ENCODE peak calls at places on chromosomes 13 and 19, in seven cellular contexts. One of them, this sample, is unnamed. For H3K36me3 and H3K27me3, the result is how much of the 10 kb centered on the place peaks cover.

GRCh38 chr19:24071078-24071477 is 15.9 kb upstream of the ZNF254 start:
- DNase-seq in astrocyte: no peak
- DNase-seq in naive thymus-derived CD4-positive, alpha-beta T cell: no peak
- DNase-seq in hepatocyte: no peak
- DNase-seq in left lung: no peak
- DNase-seq in breast epithelium: no peak
- DNase-seq in aorta: no peak
- DNase-seq in this sample: no peak

GRCh38 chr19:7789447-7789846 is 26.4 kb downstream of the CLEC4M start:
- DNase-seq in astrocyte: no peak
- DNase-seq in naive thymus-derived CD4-positive, alpha-beta T cell: peak
- DNase-seq in hepatocyte: no peak
- DNase-seq in left lung: no peak
- DNase-seq in breast epithelium: no peak
- DNase-seq in aorta: no peak
- DNase-seq in this sample: peak

GRCh38 chr19:57135797-57136196 is 9.2 kb downstream of the ZIM3 start:
- DNase-seq in astrocyte: no peak
- DNase-seq in naive thymus-derived CD4-positive, alpha-beta T cell: no peak
- DNase-seq in hepatocyte: no peak
- DNase-seq in left lung: no peak
- DNase-seq in breast epithelium: no peak
- DNase-seq in aorta: no peak
- DNase-seq in this sample: no peak

GRCh38 chr13:68026077-68026476 is 795.9 kb upstream of the PCDH9 start:
- DNase-seq in astrocyte: no peak
- DNase-seq in naive thymus-derived CD4-positive, alpha-beta T cell: no peak
- DNase-seq in hepatocyte: no peak
- DNase-seq in left lung: no peak
- DNase-seq in breast epithelium: no peak
- DNase-seq in aorta: no peak
- DNase-seq in this sample: no peak

GRCh38 chr19:35266149-35266903 is 2.4 kb upstream of the USF2 start:
- DNase-seq in astrocyte: no peak
- DNase-seq in naive thymus-derived CD4-positive, alpha-beta T cell: no peak
- DNase-seq in hepatocyte: no peak
- DNase-seq in left lung: peak
- DNase-seq in breast epithelium: no peak
- DNase-seq in aorta: peak
- DNase-seq in this sample: no peak

GRCh38 chr13:49042476-49042875 is 66.8 kb downstream of the FNDC3A start:
- DNase-seq in astrocyte: peak
- DNase-seq in naive thymus-derived CD4-positive, alpha-beta T cell: no peak
- DNase-seq in hepatocyte: no peak
- DNase-seq in left lung: no peak
- DNase-seq in breast epithelium: no peak
- DNase-seq in aorta: no peak
- DNase-seq in this sample: no peak

GRCh38 chr13:73064991-73065390 is 6.2 kb downstream of the KLF5 start:
- DNase-seq in astrocyte: no peak
- DNase-seq in naive thymus-derived CD4-positive, alpha-beta T cell: no peak
- DNase-seq in hepatocyte: no peak
- DNase-seq in left lung: no peak
- DNase-seq in breast epithelium: no peak
- DNase-seq in aorta: no peak
- DNase-seq in this sample: no peak

GRCh38 chr13:44921478-44921877 is 67.8 kb downstream of the NUFIP1 start:
- DNase-seq in astrocyte: no peak
- DNase-seq in naive thymus-derived CD4-positive, alpha-beta T cell: no peak
- DNase-seq in hepatocyte: no peak
- DNase-seq in left lung: no peak
- DNase-seq in breast epithelium: no peak
- DNase-seq in aorta: no peak
- DNase-seq in this sample: no peak

GRCh38 chr19:15875075-15875474 is 22.8 kb downstream of the CYP4F2 start:
- DNase-seq in astrocyte: no peak
- DNase-seq in naive thymus-derived CD4-positive, alpha-beta T cell: no peak
- DNase-seq in hepatocyte: no peak
- DNase-seq in left lung: no peak
- DNase-seq in breast epithelium: no peak
- DNase-seq in aorta: no peak
- DNase-seq in this sample: no peak

GRCh38 chr19:15316498-15316897 is 15.8 kb downstream of the BRD4 start:
- DNase-seq in astrocyte: peak
- DNase-seq in naive thymus-derived CD4-positive, alpha-beta T cell: no peak
- DNase-seq in hepatocyte: no peak
- DNase-seq in left lung: no peak
- DNase-seq in breast epithelium: no peak
- DNase-seq in aorta: no peak
- DNase-seq in this sample: no peak

GRCh38 chr19:18141031-18141430 is 11.9 kb upstream of the PIK3R2 start:
- DNase-seq in astrocyte: no peak
- DNase-seq in naive thymus-derived CD4-positive, alpha-beta T cell: no peak
- DNase-seq in hepatocyte: no peak
- DNase-seq in left lung: no peak
- DNase-seq in breast epithelium: no peak
- DNase-seq in aorta: no peak
- DNase-seq in this sample: no peak

GRCh38 chr13:38429916-38430315 is 80.3 kb downstream of the UFM1 start:
- DNase-seq in astrocyte: no peak
- DNase-seq in naive thymus-derived CD4-positive, alpha-beta T cell: no peak
- DNase-seq in hepatocyte: no peak
- DNase-seq in left lung: no peak
- DNase-seq in breast epithelium: no peak
- DNase-seq in aorta: no peak
- DNase-seq in this sample: no peak

GRCh38 chr19:18717601-18718000 is 34.1 kb downstream of the CRTC1 start:
- DNase-seq in astrocyte: no peak
- DNase-seq in naive thymus-derived CD4-positive, alpha-beta T cell: no peak
- DNase-seq in hepatocyte: no peak
- DNase-seq in left lung: no peak
- DNase-seq in breast epithelium: no peak
- DNase-seq in aorta: no peak
- DNase-seq in this sample: no peak

GRCh38 chr13:113916330-113916815 is 52.5 kb upstream of the GAS6 start:
- DNase-seq in astrocyte: no peak
- DNase-seq in naive thymus-derived CD4-positive, alpha-beta T cell: no peak
- DNase-seq in hepatocyte: no peak
- DNase-seq in left lung: no peak
- DNase-seq in breast epithelium: peak
- DNase-seq in aorta: no peak
- DNase-seq in this sample: no peak

GRCh38 chr13:85528578-85529215 is 270.5 kb downstream of the SLITRK6 start:
- DNase-seq in astrocyte: peak
- DNase-seq in naive thymus-derived CD4-positive, alpha-beta T cell: no peak
- DNase-seq in hepatocyte: no peak
- DNase-seq in left lung: no peak
- DNase-seq in breast epithelium: no peak
- DNase-seq in aorta: no peak
- DNase-seq in this sample: no peak

GRCh38 chr19:48595171-48595570 is 11.4 kb upstream of the SPACA4 start:
- DNase-seq in astrocyte: no peak
- DNase-seq in naive thymus-derived CD4-positive, alpha-beta T cell: no peak
- DNase-seq in hepatocyte: no peak
- DNase-seq in left lung: no peak
- DNase-seq in breast epithelium: no peak
- DNase-seq in aorta: no peak
- DNase-seq in this sample: no peak

GRCh38 chr13:114235697-114236096 is 1.0 kb downstream of the CDC16 start:
- DNase-seq in astrocyte: no peak
- DNase-seq in naive thymus-derived CD4-positive, alpha-beta T cell: no peak
- DNase-seq in hepatocyte: no peak
- DNase-seq in left lung: no peak
- DNase-seq in breast epithelium: no peak
- DNase-seq in aorta: no peak
- DNase-seq in this sample: no peak

GRCh38 chr19:46944123-46944718 is 75.4 kb upstream of the NPAS1 start:
- DNase-seq in astrocyte: no peak
- DNase-seq in naive thymus-derived CD4-positive, alpha-beta T cell: no peak
- DNase-seq in hepatocyte: no peak
- DNase-seq in left lung: no peak
- DNase-seq in breast epithelium: no peak
- DNase-seq in aorta: no peak
- DNase-seq in this sample: no peak

GRCh38 chr13:30664689-30665088 is 47.0 kb downstream of the USPL1 start:
- DNase-seq in astrocyte: no peak
- DNase-seq in naive thymus-derived CD4-positive, alpha-beta T cell: no peak
- DNase-seq in hepatocyte: no peak
- DNase-seq in left lung: no peak
- DNase-seq in breast epithelium: no peak
- DNase-seq in aorta: no peak
- DNase-seq in this sample: no peak

GRCh38 chr13:94139393-94139995 is 340.0 kb downstream of the DCT start:
- DNase-seq in astrocyte: peak
- DNase-seq in naive thymus-derived CD4-positive, alpha-beta T cell: no peak
- DNase-seq in hepatocyte: no peak
- DNase-seq in left lung: no peak
- DNase-seq in breast epithelium: no peak
- DNase-seq in aorta: no peak
- DNase-seq in this sample: no peak

GRCh38 chr19:46861691-46862503 is 1.1 kb downstream of the ARHGAP35 start:
- DNase-seq in astrocyte: no peak
- DNase-seq in naive thymus-derived CD4-positive, alpha-beta T cell: peak
- DNase-seq in hepatocyte: no peak
- DNase-seq in left lung: no peak
- DNase-seq in breast epithelium: no peak
- DNase-seq in aorta: no peak
- DNase-seq in this sample: no peak

GRCh38 chr19:48569814-48570213 is 17.8 kb downstream of the SULT2B1 start:
- DNase-seq in astrocyte: peak
- DNase-seq in naive thymus-derived CD4-positive, alpha-beta T cell: no peak
- DNase-seq in hepatocyte: no peak
- DNase-seq in left lung: no peak
- DNase-seq in breast epithelium: no peak
- DNase-seq in aorta: no peak
- DNase-seq in this sample: no peak

GRCh38 chr13:64278493-64278892 is 2862.8 kb upstream of the PCDH20 start:
- DNase-seq in astrocyte: peak
- DNase-seq in naive thymus-derived CD4-positive, alpha-beta T cell: no peak
- DNase-seq in hepatocyte: no peak
- DNase-seq in left lung: no peak
- DNase-seq in breast epithelium: no peak
- DNase-seq in aorta: no peak
- DNase-seq in this sample: no peak

GRCh38 chr19:4493929-4494690 is 22.0 kb downstream of the HDGFL2 start:
- DNase-seq in astrocyte: no peak
- DNase-seq in naive thymus-derived CD4-positive, alpha-beta T cell: no peak
- DNase-seq in hepatocyte: no peak
- DNase-seq in left lung: peak
- DNase-seq in breast epithelium: no peak
- DNase-seq in aorta: no peak
- DNase-seq in this sample: no peak
- H3K36me3 ChIP-seq in astrocyte: under half
- H3K36me3 ChIP-seq in naive thymus-derived CD4-positive, alpha-beta T cell: half or more
- H3K36me3 ChIP-seq in hepatocyte: under half
- H3K36me3 ChIP-seq in left lung: under half
- H3K36me3 ChIP-seq in breast epithelium: under half
- H3K36me3 ChIP-seq in aorta: under half
- H3K36me3 ChIP-seq in this sample: under half

DNA sequence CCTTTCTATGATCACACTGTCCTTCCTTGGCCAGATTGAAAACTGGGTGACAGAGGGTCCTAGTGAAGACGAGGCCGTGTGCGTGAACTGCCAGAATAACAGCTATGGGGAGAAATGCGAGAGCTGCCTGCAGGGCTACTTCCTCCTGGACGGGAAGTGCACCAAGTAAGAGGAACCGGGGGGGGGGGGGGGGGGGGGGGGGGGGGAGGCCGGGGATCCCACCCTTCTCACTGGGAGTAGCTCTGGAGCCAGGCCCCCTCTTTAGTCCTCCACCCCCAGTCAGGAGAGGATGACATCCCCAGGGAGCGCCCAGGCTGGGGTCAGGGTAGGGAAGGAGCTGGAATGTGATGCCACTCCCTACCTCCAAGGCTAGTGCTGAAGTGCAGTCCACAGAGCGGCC is 19.4 kb downstream of the CNFN start:
- DNase-seq in astrocyte: no peak
- DNase-seq in naive thymus-derived CD4-positive, alpha-beta T cell: no peak
- DNase-seq in hepatocyte: no peak
- DNase-seq in left lung: no peak
- DNase-seq in breast epithelium: no peak
- DNase-seq in aorta: no peak
- DNase-seq in this sample: no peak
- H3K27me3 ChIP-seq in astrocyte: under half
- H3K27me3 ChIP-seq in naive thymus-derived CD4-positive, alpha-beta T cell: under half
- H3K27me3 ChIP-seq in hepatocyte: under half
- H3K27me3 ChIP-seq in left lung: under half
- H3K27me3 ChIP-seq in breast epithelium: under half
- H3K27me3 ChIP-seq in aorta: under half
- H3K27me3 ChIP-seq in this sample: under half

DNA sequence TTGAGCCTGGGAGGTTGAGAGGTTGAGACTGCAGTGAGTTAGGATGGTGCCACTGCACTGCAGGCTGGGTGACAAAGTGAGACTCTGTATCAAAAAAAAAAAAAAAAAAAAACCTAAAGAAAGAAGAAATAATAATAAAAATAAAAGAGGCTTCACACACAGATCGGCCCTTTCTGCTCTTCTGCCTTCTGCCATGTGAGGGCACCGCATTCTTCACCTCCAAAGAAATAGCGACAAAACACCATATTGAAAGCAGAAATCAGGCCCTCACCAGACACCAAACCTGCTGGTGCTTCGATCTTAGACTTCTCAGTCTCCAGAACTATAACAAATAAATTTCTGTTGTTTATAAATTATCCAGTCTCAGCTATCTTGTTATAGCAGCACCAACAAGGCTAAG is 3.0 kb downstream of the ZNF649 start:
- DNase-seq in astrocyte: no peak
- DNase-seq in naive thymus-derived CD4-positive, alpha-beta T cell: no peak
- DNase-seq in hepatocyte: no peak
- DNase-seq in left lung: no peak
- DNase-seq in breast epithelium: no peak
- DNase-seq in aorta: no peak
- DNase-seq in this sample: no peak
- H3K36me3 ChIP-seq in astrocyte: under half
- H3K36me3 ChIP-seq in naive thymus-derived CD4-positive, alpha-beta T cell: half or more
- H3K36me3 ChIP-seq in hepatocyte: under half
- H3K36me3 ChIP-seq in left lung: under half
- H3K36me3 ChIP-seq in breast epithelium: under half
- H3K36me3 ChIP-seq in aorta: under half
- H3K36me3 ChIP-seq in this sample: under half

DNA sequence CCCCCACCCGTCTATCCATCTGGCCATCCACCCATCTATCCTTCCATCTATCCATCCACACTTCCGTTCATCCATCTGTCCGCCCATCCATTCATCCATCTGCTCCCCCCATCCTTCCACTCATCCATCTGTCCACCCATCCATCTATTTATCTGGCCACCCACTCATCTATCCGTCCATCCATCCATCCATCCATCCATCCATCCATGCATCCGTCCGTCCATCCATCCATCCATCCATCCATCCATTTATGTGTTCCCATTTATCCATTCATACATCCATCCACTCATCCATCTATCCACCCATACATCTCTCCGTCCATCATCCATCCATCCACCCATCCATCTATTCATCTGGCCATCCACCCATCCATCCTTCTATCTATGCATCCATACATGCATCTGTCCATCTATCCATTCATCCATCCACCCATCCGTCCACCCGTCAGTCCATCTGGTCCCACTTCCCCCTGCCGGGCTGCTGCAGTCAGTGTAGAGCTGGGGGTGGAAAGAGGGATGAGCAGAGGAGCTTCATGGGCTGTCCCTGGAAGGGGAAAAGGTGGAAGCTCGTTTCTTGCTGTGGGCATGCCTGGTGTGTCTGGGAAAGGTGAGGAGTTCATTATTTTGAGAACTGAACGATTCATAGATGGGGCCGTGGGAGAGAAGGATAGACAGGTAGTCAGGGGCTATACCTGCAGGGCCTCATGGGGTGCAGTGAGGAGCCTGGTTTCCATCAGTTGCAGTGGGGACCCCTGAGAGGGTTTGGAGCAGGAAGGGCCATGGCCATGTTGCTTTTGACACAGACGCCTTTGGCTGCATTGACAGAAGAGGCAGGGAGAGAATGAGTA is 842 bp downstream of the HSD11B1L start:
- DNase-seq in astrocyte: no peak
- DNase-seq in naive thymus-derived CD4-positive, alpha-beta T cell: no peak
- DNase-seq in hepatocyte: peak
- DNase-seq in left lung: peak
- DNase-seq in breast epithelium: no peak
- DNase-seq in aorta: no peak
- DNase-seq in this sample: no peak
- H3K27me3 ChIP-seq in astrocyte: under half
- H3K27me3 ChIP-seq in naive thymus-derived CD4-positive, alpha-beta T cell: under half
- H3K27me3 ChIP-seq in hepatocyte: under half
- H3K27me3 ChIP-seq in left lung: under half
- H3K27me3 ChIP-seq in breast epithelium: under half
- H3K27me3 ChIP-seq in aorta: under half
- H3K27me3 ChIP-seq in this sample: under half

This sample was measured in CD8-positive, alpha-beta T cell.